ENCODE peak calls at places on chromosomes 1 and 21, in eight cellular contexts. E, Y, X, Z, Q, S, J and F are unnamed samples.

GRCh38 chr1:114218397-114219237 is 64.9 kb upstream of the SYT6 start:
- DNase-seq in E (no peak), Y (no peak), X (no peak), Z (no peak), Q (no peak), S (no peak), J (no peak), F (no peak)

GRCh38 chr1:20663365-20663764 is 2.2 kb upstream of the DDOST start:
- DNase-seq in E (no peak), Y (peak; percentile 12), X (no peak), Z (no peak), Q (no peak), S (no peak), J (no peak), F (no peak)

GRCh38 chr21:30345014-30345413 is 3.4 kb downstream of the KRTAP23-1 start:
- DNase-seq in E (no peak), Y (no peak), X (no peak), Z (no peak), Q (no peak), S (no peak), J (no peak), F (no peak)

GRCh38 chr1:227789042-227789880 is 26.2 kb upstream of the PRSS38 start:
- DNase-seq in E (no peak), Y (no peak), X (no peak), Z (peak; percentile 46), Q (peak; percentile 38), S (no peak), J (no peak), F (peak; percentile 58)

GRCh38 chr1:172717722-172718455 is 59.0 kb downstream of the FASLG start:
- DNase-seq in E (no peak), Y (no peak), X (no peak), Z (no peak), Q (no peak), S (no peak), J (no peak), F (no peak)

GRCh38 chr1:110370827-110371226 is 20.0 kb downstream of the SLC16A4 start:
- DNase-seq in E (no peak), Y (no peak), X (no peak), Z (no peak), Q (no peak), S (no peak), J (no peak), F (no peak)

GRCh38 chr1:59692591-59692990 is 122.2 kb upstream of the HOOK1 start:
- DNase-seq in E (no peak), Y (no peak), X (no peak), Z (no peak), Q (no peak), S (no peak), J (peak; percentile 47), F (no peak)

GRCh38 chr1:170149971-170150370 is 4.2 kb downstream of the NTMT2 start:
- DNase-seq in E (no peak), Y (no peak), X (no peak), Z (no peak), Q (no peak), S (no peak), J (no peak), F (no peak)

GRCh38 chr1:35519432-35519831 is 37.8 kb downstream of the KIAA0319L start:
- DNase-seq in E (no peak), Y (no peak), X (no peak), Z (no peak), Q (no peak), S (no peak), J (no peak), F (no peak)

GRCh38 chr1:153238536-153238935 is 21.0 kb upstream of the LORICRIN start:
- DNase-seq in E (peak; percentile 77), Y (no peak), X (no peak), Z (no peak), Q (no peak), S (no peak), J (no peak), F (no peak)
- H3K36me3 ChIP-seq in E (no peaks in the 10 kb centered on the region), Y (no peaks in the 10 kb centered on the region), X (no peaks in the 10 kb centered on the region), Z (no peaks in the 10 kb centered on the region), Q (no peaks in the 10 kb centered on the region), S (no peaks in the 10 kb centered on the region), J (no peaks in the 10 kb centered on the region), F (no peaks in the 10 kb centered on the region)

GRCh38 chr21:31688603-31689368 is 29.3 kb downstream of the SOD1 start:
- DNase-seq in E (no peak), Y (no peak), X (no peak), Z (no peak), Q (no peak), S (no peak), J (no peak), F (no peak)
- H3K36me3 ChIP-seq in E (peaks cover 94% of the 10 kb centered on the region), Y (peaks cover 97% of the 10 kb centered on the region), X (peaks cover 6% of the 10 kb centered on the region), Z (peaks cover 23% of the 10 kb centered on the region), Q (peaks cover 97% of the 10 kb centered on the region), S (peaks cover 61% of the 10 kb centered on the region), J (peaks cover 9% of the 10 kb centered on the region), F (peaks cover 89% of the 10 kb centered on the region)

DNA sequence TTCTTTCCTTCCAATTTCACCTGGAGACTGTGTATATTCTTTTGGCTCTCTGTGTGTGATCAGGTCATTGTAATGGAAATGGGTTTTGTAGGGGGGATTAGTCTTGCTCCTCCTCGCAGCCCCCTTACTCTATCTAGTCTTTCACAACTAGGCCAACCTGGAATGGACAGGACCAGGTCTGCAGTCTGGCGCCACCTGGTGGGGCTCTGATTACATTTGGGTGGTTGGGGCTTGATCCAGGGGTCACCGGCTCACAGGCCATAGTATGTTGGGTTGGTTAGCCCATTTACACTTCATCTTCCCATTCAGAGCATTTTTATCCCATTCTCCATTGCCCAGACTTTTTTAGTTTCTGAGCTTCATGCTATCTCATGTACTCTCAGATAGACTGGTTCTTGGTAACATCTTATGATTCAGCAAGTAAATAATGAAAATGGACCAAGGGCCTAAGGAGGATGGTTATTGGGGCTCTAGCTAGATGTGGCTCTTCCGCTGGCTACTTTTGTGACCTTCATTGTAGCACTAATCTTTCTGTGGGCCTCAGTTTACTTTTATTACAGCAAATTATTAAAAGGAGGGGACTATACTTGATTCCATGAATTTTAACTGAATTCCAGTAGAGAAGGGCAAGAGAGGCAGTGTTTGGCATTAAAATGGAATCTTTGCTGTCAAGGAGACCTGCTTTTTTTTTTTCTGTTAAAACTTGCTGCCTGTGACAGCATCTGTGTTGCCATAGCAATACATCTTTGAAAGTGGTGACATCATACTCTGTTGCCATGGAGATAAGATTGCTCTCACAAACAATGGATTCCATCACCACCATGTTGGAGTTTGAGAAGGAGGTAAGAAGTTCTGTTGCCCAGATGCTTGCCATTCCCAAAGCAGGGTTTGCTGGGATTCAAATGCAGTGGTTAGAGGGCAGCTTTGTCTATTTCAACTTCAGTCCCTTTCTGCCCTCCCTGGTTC is 150.1 kb downstream of the PLXNA2 start:
- DNase-seq in E (peak; percentile 97), Y (peak; percentile 42), X (peak; percentile 82), Z (peak; percentile 74), Q (peak; percentile 48), S (peak; percentile 6), J (peak; percentile 76), F (peak; percentile 71)
- H3K36me3 ChIP-seq in E (peaks cover 58% of the 10 kb centered on the region), Y (no peaks in the 10 kb centered on the region), X (peaks cover 7% of the 10 kb centered on the region), Z (no peaks in the 10 kb centered on the region), Q (peaks cover 50% of the 10 kb centered on the region), S (no peaks in the 10 kb centered on the region), J (peaks cover 4% of the 10 kb centered on the region), F (peaks cover 32% of the 10 kb centered on the region)

GRCh38 chr1:62335656-62336055 is 16.4 kb upstream of the KANK4 start:
- DNase-seq in E (no peak), Y (no peak), X (no peak), Z (no peak), Q (no peak), S (no peak), J (no peak), F (no peak)

GRCh38 chr1:62336638-62337534 is 17.7 kb upstream of the KANK4 start:
- DNase-seq in E (no peak), Y (no peak), X (no peak), Z (no peak), Q (no peak), S (no peak), J (no peak), F (no peak)

GRCh38 chr1:62341120-62341519 is 21.9 kb upstream of the KANK4 start:
- DNase-seq in E (no peak), Y (no peak), X (no peak), Z (no peak), Q (no peak), S (no peak), J (no peak), F (no peak)

GRCh38 chr1:62337535-62337784 is 18.2 kb upstream of the KANK4 start:
- DNase-seq in E (no peak), Y (no peak), X (no peak), Z (no peak), Q (no peak), S (no peak), J (no peak), F (no peak)

GRCh38 chr1:62337785-62338631 is 18.8 kb upstream of the KANK4 start:
- DNase-seq in E (no peak), Y (no peak), X (no peak), Z (no peak), Q (no peak), S (no peak), J (no peak), F (no peak)
- H3K36me3 ChIP-seq in E (no peaks in the 10 kb centered on the region), Y (no peaks in the 10 kb centered on the region), X (no peaks in the 10 kb centered on the region), Z (no peaks in the 10 kb centered on the region), Q (no peaks in the 10 kb centered on the region), S (no peaks in the 10 kb centered on the region), J (no peaks in the 10 kb centered on the region), F (no peaks in the 10 kb centered on the region)

DNA sequence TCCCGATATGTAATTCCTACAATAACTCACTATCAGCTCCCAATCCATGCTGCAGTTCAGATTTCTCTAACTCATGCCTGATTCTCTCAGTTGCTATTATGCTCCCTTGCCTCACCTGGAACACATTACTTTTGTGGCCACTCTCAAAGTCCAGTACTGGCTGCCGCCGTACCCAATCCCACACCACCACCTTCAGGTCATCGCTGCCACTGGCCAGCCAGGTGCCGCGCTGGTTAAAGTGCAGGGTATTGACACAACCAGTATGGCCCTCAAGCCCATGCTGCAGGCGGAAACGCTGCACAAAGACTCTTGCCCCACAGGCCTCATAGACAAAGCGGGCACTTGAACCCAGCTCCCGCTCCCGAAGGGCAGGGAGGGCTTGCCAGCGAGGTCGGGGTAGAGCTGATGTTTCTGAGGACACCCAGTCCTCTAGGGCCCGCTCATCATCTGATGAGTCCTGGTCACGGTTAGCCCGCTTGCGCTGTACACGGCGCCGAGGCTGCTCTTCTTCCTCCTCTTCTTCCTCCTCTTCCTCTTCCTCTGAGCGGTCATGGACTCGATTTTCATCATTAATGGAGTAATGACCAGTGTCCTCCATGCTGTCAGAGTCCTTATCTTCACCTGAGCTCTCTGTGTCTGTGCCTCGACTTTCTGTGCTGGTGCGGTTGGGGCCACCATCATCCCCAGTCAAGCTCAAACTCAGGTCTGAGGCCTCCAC is 22.6 kb downstream of the DCAF8 start:
- DNase-seq in E (no peak), Y (no peak), X (no peak), Z (peak; percentile 68), Q (no peak), S (no peak), J (no peak), F (no peak)
- H3K36me3 ChIP-seq in E (peaks cover 84% of the 10 kb centered on the region), Y (peaks cover 88% of the 10 kb centered on the region), X (peaks cover 4% of the 10 kb centered on the region), Z (peaks cover 11% of the 10 kb centered on the region), Q (peaks cover 66% of the 10 kb centered on the region), S (peaks cover 65% of the 10 kb centered on the region), J (peaks cover 3% of the 10 kb centered on the region), F (peaks cover 63% of the 10 kb centered on the region)

GRCh38 chr21:33292724-33293123 is 26.6 kb downstream of the IL10RB start:
- DNase-seq in E (no peak), Y (no peak), X (no peak), Z (no peak), Q (no peak), S (no peak), J (no peak), F (no peak)
- H3K36me3 ChIP-seq in E (peaks cover 24% of the 10 kb centered on the region), Y (peaks cover 68% of the 10 kb centered on the region), X (no peaks in the 10 kb centered on the region), Z (no peaks in the 10 kb centered on the region), Q (peaks cover 34% of the 10 kb centered on the region), S (peaks cover 53% of the 10 kb centered on the region), J (peaks cover 2% of the 10 kb centered on the region), F (peaks cover 17% of the 10 kb centered on the region)